ENCODE peak calls at places on chromosomes 2 and 18, in five cellular contexts. One of them, this sample, is unnamed.

GRCh38 chr2:64115808-64116598 is 28.2 kb downstream of the PELI1 start:
- DNase-seq in colonic mucosa: no peak
- DNase-seq in HCT116: no peak
- DNase-seq in thoracic aorta: no peak
- DNase-seq in SK-N-SH: no peak
- DNase-seq in this sample: no peak

GRCh38 chr2:162490052-162490717 is 146.3 kb downstream of the GCA start:
- DNase-seq in SK-N-SH: no peak
- DNase-seq in HCT116: no peak
- DNase-seq in colonic mucosa: no peak
- DNase-seq in thoracic aorta: no peak
- DNase-seq in this sample: no peak

GRCh38 chr2:101830555-101830954 is 133.0 kb downstream of the MAP4K4 start:
- DNase-seq in HCT116: no peak
- DNase-seq in SK-N-SH: no peak
- DNase-seq in colonic mucosa: no peak
- DNase-seq in thoracic aorta: no peak
- DNase-seq in this sample: no peak

GRCh38 chr2:11938196-11938595 is 191.8 kb downstream of the LPIN1 start:
- DNase-seq in HCT116: no peak
- DNase-seq in SK-N-SH: no peak
- DNase-seq in thoracic aorta: no peak
- DNase-seq in colonic mucosa: peak; percentile 31
- DNase-seq in this sample: no peak

GRCh38 chr2:101113441-101114267 is 37.5 kb downstream of the TBC1D8 start:
- DNase-seq in colonic mucosa: peak; percentile 46
- DNase-seq in thoracic aorta: no peak
- DNase-seq in SK-N-SH: peak; percentile 56
- DNase-seq in HCT116: peak; percentile 51
- DNase-seq in this sample: no peak

GRCh38 chr2:132877923-132878322 is 207.9 kb upstream of the LYPD1 start:
- DNase-seq in SK-N-SH: no peak
- DNase-seq in colonic mucosa: no peak
- DNase-seq in thoracic aorta: no peak
- DNase-seq in HCT116: no peak
- DNase-seq in this sample: no peak

GRCh38 chr2:41381701-41382100 is 666.1 kb upstream of the PKDCC start:
- DNase-seq in HCT116: no peak
- DNase-seq in colonic mucosa: no peak
- DNase-seq in thoracic aorta: no peak
- DNase-seq in SK-N-SH: no peak
- DNase-seq in this sample: no peak

GRCh38 chr2:66874411-66874810 is 439.5 kb downstream of the MEIS1 start:
- DNase-seq in colonic mucosa: no peak
- DNase-seq in thoracic aorta: no peak
- DNase-seq in HCT116: no peak
- DNase-seq in SK-N-SH: no peak
- DNase-seq in this sample: no peak

GRCh38 chr2:42342061-42342794 is 18.8 kb downstream of the COX7A2L start:
- DNase-seq in SK-N-SH: peak; percentile 58
- DNase-seq in colonic mucosa: no peak
- DNase-seq in HCT116: peak; percentile 10
- DNase-seq in thoracic aorta: peak; percentile 59
- DNase-seq in this sample: no peak

GRCh38 chr18:68566991-68567390 is 147.9 kb downstream of the TMX3 start:
- DNase-seq in thoracic aorta: no peak
- DNase-seq in colonic mucosa: no peak
- DNase-seq in HCT116: no peak
- DNase-seq in SK-N-SH: no peak
- DNase-seq in this sample: no peak

GRCh38 chr2:63840785-63841253 is 877 bp upstream of the UGP2 start:
- DNase-seq in HCT116: peak; percentile 94
- DNase-seq in colonic mucosa: peak; percentile 99
- DNase-seq in SK-N-SH: peak; percentile 94
- DNase-seq in thoracic aorta: peak; percentile 95
- DNase-seq in this sample: peak; percentile 97

GRCh38 chr18:78965917-78966878 is 13.4 kb upstream of the SALL3 start:
- DNase-seq in colonic mucosa: no peak
- DNase-seq in SK-N-SH: no peak
- DNase-seq in thoracic aorta: no peak
- DNase-seq in HCT116: no peak
- DNase-seq in this sample: no peak

GRCh38 chr2:219739866-219740440 is 112.5 kb downstream of the SLC4A3 start:
- DNase-seq in HCT116: no peak
- DNase-seq in SK-N-SH: no peak
- DNase-seq in colonic mucosa: no peak
- DNase-seq in thoracic aorta: no peak
- DNase-seq in this sample: no peak

GRCh38 chr2:238164906-238165287 is 6.1 kb downstream of the ERFE start:
- DNase-seq in thoracic aorta: no peak
- DNase-seq in colonic mucosa: no peak
- DNase-seq in HCT116: no peak
- DNase-seq in SK-N-SH: peak; percentile 21
- DNase-seq in this sample: no peak

GRCh38 chr18:73646196-73646595 is 501.4 kb downstream of the FBXO15 start:
- DNase-seq in thoracic aorta: no peak
- DNase-seq in HCT116: no peak
- DNase-seq in SK-N-SH: no peak
- DNase-seq in colonic mucosa: no peak
- DNase-seq in this sample: no peak

GRCh38 chr2:27032495-27033252 is at the start of gene TMEM214:
- DNase-seq in colonic mucosa: peak; percentile 90
- DNase-seq in thoracic aorta: peak; percentile 61
- DNase-seq in SK-N-SH: peak; percentile 99
- DNase-seq in HCT116: peak; percentile 71
- DNase-seq in this sample: peak; percentile 44

GRCh38 chr2:44168684-44169154 is at the start of gene PPM1B:
- DNase-seq in HCT116: no peak
- DNase-seq in colonic mucosa: peak; percentile 100
- DNase-seq in SK-N-SH: peak; percentile 100
- DNase-seq in thoracic aorta: no peak
- DNase-seq in this sample: peak; percentile 99

GRCh38 chr2:226272435-226272834 is 527.2 kb downstream of the IRS1 start:
- DNase-seq in colonic mucosa: no peak
- DNase-seq in HCT116: no peak
- DNase-seq in SK-N-SH: no peak
- DNase-seq in thoracic aorta: no peak
- DNase-seq in this sample: no peak

GRCh38 chr2:29786361-29786760 is 135.0 kb downstream of the ALK start:
- DNase-seq in SK-N-SH: no peak
- DNase-seq in HCT116: no peak
- DNase-seq in thoracic aorta: no peak
- DNase-seq in colonic mucosa: peak; percentile 19
- DNase-seq in this sample: no peak

GRCh38 chr2:9709539-9710285 is 78.9 kb upstream of the YWHAQ start:
- DNase-seq in HCT116: no peak
- DNase-seq in colonic mucosa: no peak
- DNase-seq in SK-N-SH: no peak
- DNase-seq in thoracic aorta: no peak
- DNase-seq in this sample: no peak

GRCh38 chr2:101026923-101027469 is 24.9 kb downstream of the RPL31 start:
- DNase-seq in HCT116: no peak
- DNase-seq in thoracic aorta: no peak
- DNase-seq in SK-N-SH: no peak
- DNase-seq in colonic mucosa: no peak
- DNase-seq in this sample: no peak

GRCh38 chr2:88600038-88600465 is 27.2 kb downstream of the EIF2AK3 start:
- DNase-seq in colonic mucosa: peak; percentile 72
- DNase-seq in HCT116: peak; percentile 97
- DNase-seq in SK-N-SH: peak; percentile 35
- DNase-seq in thoracic aorta: no peak
- DNase-seq in this sample: peak; percentile 1

GRCh38 chr2:196170202-196170680 is 1.1 kb downstream of the STK17B start:
- DNase-seq in colonic mucosa: peak; percentile 52
- DNase-seq in HCT116: no peak
- DNase-seq in thoracic aorta: no peak
- DNase-seq in SK-N-SH: peak; percentile 36
- DNase-seq in this sample: no peak

GRCh38 chr18:61851940-61852451 is 40.8 kb downstream of the RNF152 start:
- DNase-seq in HCT116: no peak
- DNase-seq in colonic mucosa: no peak
- DNase-seq in SK-N-SH: peak; percentile 36
- DNase-seq in thoracic aorta: no peak
- DNase-seq in this sample: no peak

GRCh38 chr2:55311444-55311870 is 42.4 kb upstream of the MTIF2 start:
- DNase-seq in HCT116: no peak
- DNase-seq in colonic mucosa: no peak
- DNase-seq in SK-N-SH: no peak
- DNase-seq in thoracic aorta: no peak
- DNase-seq in this sample: no peak

GRCh38 chr18:58884694-58885093 is 20.0 kb downstream of the ZNF532 start:
- DNase-seq in thoracic aorta: no peak
- DNase-seq in colonic mucosa: no peak
- DNase-seq in HCT116: no peak
- DNase-seq in SK-N-SH: no peak
- DNase-seq in this sample: no peak

GRCh38 chr2:204625135-204625534 is 79.9 kb downstream of the PARD3B start:
- DNase-seq in HCT116: no peak
- DNase-seq in thoracic aorta: no peak
- DNase-seq in colonic mucosa: peak; percentile 27
- DNase-seq in SK-N-SH: peak; percentile 9
- DNase-seq in this sample: no peak

GRCh38 chr2:220855296-220855695 is 716.8 kb downstream of the EPHA4 start:
- DNase-seq in thoracic aorta: no peak
- DNase-seq in SK-N-SH: no peak
- DNase-seq in colonic mucosa: no peak
- DNase-seq in HCT116: no peak
- DNase-seq in this sample: no peak

GRCh38 chr18:22912835-22913234 is 20.3 kb upstream of the RBBP8 start:
- DNase-seq in thoracic aorta: no peak
- DNase-seq in HCT116: no peak
- DNase-seq in colonic mucosa: no peak
- DNase-seq in SK-N-SH: no peak
- DNase-seq in this sample: no peak

GRCh38 chr18:22912149-22912548 is 21.0 kb upstream of the RBBP8 start:
- DNase-seq in colonic mucosa: no peak
- DNase-seq in thoracic aorta: no peak
- DNase-seq in SK-N-SH: no peak
- DNase-seq in HCT116: no peak
- DNase-seq in this sample: no peak

GRCh38 chr18:22914633-22915032 is 18.5 kb upstream of the RBBP8 start:
- DNase-seq in colonic mucosa: no peak
- DNase-seq in thoracic aorta: no peak
- DNase-seq in SK-N-SH: no peak
- DNase-seq in HCT116: no peak
- DNase-seq in this sample: no peak

GRCh38 chr18:22913861-22914260 is 19.3 kb upstream of the RBBP8 start:
- DNase-seq in HCT116: peak; percentile 85
- DNase-seq in SK-N-SH: no peak
- DNase-seq in thoracic aorta: no peak
- DNase-seq in colonic mucosa: peak; percentile 90
- DNase-seq in this sample: no peak

DNA sequence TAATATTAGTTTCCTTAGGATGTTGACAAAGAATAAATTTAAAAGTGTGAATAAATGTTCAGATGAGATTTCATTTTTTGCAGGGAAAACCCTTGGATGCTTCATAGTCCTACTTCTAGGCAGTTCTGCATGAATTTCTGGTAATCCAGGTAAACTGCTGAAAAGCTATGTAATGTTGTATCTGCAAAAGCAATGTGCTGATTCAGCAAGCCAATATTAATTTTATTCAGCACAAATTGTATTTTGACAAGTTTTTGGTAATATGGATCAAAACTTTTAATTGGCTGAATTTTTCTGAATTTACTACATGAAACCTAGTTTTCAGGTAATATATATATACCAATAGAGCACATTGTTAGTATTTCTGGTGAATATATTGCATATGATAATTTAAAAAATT is 17.8 kb upstream of the RBBP8 start:
- DNase-seq in thoracic aorta: no peak
- DNase-seq in colonic mucosa: no peak
- DNase-seq in SK-N-SH: no peak
- DNase-seq in HCT116: no peak
- DNase-seq in this sample: no peak
- H3K4me3 ChIP-seq in thoracic aorta: no peak overlapping the region
- H3K4me3 ChIP-seq in colonic mucosa: no peak overlapping the region
- H3K4me3 ChIP-seq in SK-N-SH: no peak overlapping the region
- H3K4me3 ChIP-seq in HCT116: no peak overlapping the region
- H3K4me3 ChIP-seq in this sample: no peak overlapping the region

GRCh38 chr2:222859786-222860726 is 780 bp upstream of the ACSL3 start:
- DNase-seq in thoracic aorta: peak; percentile 37
- DNase-seq in colonic mucosa: peak; percentile 76
- DNase-seq in HCT116: no peak
- DNase-seq in SK-N-SH: peak; percentile 22
- DNase-seq in this sample: no peak

GRCh38 chr2:222860740-222861410 is at the start of gene ACSL3:
- DNase-seq in thoracic aorta: peak; percentile 90
- DNase-seq in SK-N-SH: peak; percentile 97
- DNase-seq in HCT116: peak; percentile 78
- DNase-seq in colonic mucosa: peak; percentile 99
- DNase-seq in this sample: peak; percentile 92

GRCh38 chr2:222862068-222862914 is 1.5 kb downstream of the ACSL3 start:
- DNase-seq in HCT116: no peak
- DNase-seq in thoracic aorta: no peak
- DNase-seq in SK-N-SH: peak; percentile 36
- DNase-seq in colonic mucosa: peak; percentile 52
- DNase-seq in this sample: no peak

GRCh38 chr2:222862915-222863544 is 2.2 kb downstream of the ACSL3 start:
- DNase-seq in HCT116: no peak
- DNase-seq in SK-N-SH: no peak
- DNase-seq in colonic mucosa: no peak
- DNase-seq in thoracic aorta: no peak
- DNase-seq in this sample: no peak

GRCh38 chr2:222861411-222862067 is 703 bp downstream of the ACSL3 start:
- DNase-seq in HCT116: no peak
- DNase-seq in SK-N-SH: peak; percentile 74
- DNase-seq in thoracic aorta: no peak
- DNase-seq in colonic mucosa: peak; percentile 44
- DNase-seq in this sample: peak; percentile 43
- TF ChIP-seq CTCF in HCT116: no peak
- TF ChIP-seq CTCF in SK-N-SH: no peak
- TF ChIP-seq CTCF in thoracic aorta: no peak
- TF ChIP-seq CTCF in colonic mucosa: no peak
- TF ChIP-seq CTCF in this sample: no peak

DNA sequence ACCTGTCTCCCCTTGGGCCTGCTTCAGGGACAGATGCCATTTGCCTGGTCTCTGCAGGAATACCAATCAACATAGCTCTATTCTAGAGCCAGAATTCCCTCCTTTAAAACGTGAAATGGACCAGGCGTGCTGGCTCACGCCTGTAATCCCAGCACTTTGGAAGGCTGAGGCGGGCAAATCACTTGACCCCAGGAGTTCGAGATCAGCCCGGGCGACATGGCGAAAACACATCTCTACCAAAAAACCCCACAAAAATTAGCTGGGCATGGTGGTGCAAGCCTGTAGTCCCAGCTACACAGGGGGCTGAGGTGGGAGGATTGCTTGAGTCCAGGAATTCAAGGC is 127.0 kb downstream of the PLEKHM3 start:
- DNase-seq in colonic mucosa: no peak
- DNase-seq in HCT116: no peak
- DNase-seq in thoracic aorta: no peak
- DNase-seq in SK-N-SH: no peak
- DNase-seq in this sample: no peak
- H3K4me1 ChIP-seq in colonic mucosa: peaks cover 8% of the 10 kb centered on the region
- H3K4me1 ChIP-seq in HCT116: no peaks in the 10 kb centered on the region
- H3K4me1 ChIP-seq in thoracic aorta: no peaks in the 10 kb centered on the region
- H3K4me1 ChIP-seq in SK-N-SH: no peaks in the 10 kb centered on the region
- H3K4me1 ChIP-seq in this sample: no peaks in the 10 kb centered on the region

GRCh38 chr2:120893874-120894584 is 158.4 kb downstream of the GLI2 start:
- DNase-seq in HCT116: no peak
- DNase-seq in colonic mucosa: no peak
- DNase-seq in thoracic aorta: no peak
- DNase-seq in SK-N-SH: no peak
- DNase-seq in this sample: no peak
- H3K4me3 ChIP-seq in HCT116: no peak overlapping the region
- H3K4me3 ChIP-seq in colonic mucosa: no peak overlapping the region
- H3K4me3 ChIP-seq in thoracic aorta: no peak overlapping the region
- H3K4me3 ChIP-seq in SK-N-SH: no peak overlapping the region
- H3K4me3 ChIP-seq in this sample: no peak overlapping the region

This sample was measured in CD8-positive, alpha-beta T cell.